ENCODE peak calls at places on chromosomes 3 and 15, in five cellular contexts. One of them, this sample, is unnamed.

GRCh38 chr3:134076816-134077215 is 47.1 kb upstream of the SLCO2A1 start:
- DNase-seq in brain microvascular endothelial cell: no peak
- DNase-seq in lung: no peak
- DNase-seq in progenitor cell of endocrine pancreas: no peak
- DNase-seq in omental fat pad: no peak
- DNase-seq in this sample: no peak

GRCh38 chr15:75844629-75845390 is 1.6 kb downstream of the UBE2Q2 start:
- DNase-seq in brain microvascular endothelial cell: no peak
- DNase-seq in lung: no peak
- DNase-seq in progenitor cell of endocrine pancreas: no peak
- DNase-seq in omental fat pad: no peak
- DNase-seq in this sample: no peak

GRCh38 chr15:57647791-57648130 is 56.1 kb downstream of the MYZAP start:
- DNase-seq in brain microvascular endothelial cell: peak; percentile 7
- DNase-seq in lung: no peak
- DNase-seq in progenitor cell of endocrine pancreas: no peak
- DNase-seq in omental fat pad: no peak
- DNase-seq in this sample: no peak

GRCh38 chr15:34619151-34619550 is 35.7 kb upstream of the GOLGA8B start:
- DNase-seq in brain microvascular endothelial cell: no peak
- DNase-seq in lung: no peak
- DNase-seq in progenitor cell of endocrine pancreas: no peak
- DNase-seq in omental fat pad: no peak
- DNase-seq in this sample: no peak

GRCh38 chr15:59410448-59410896 is 27.5 kb upstream of the FAM81A start:
- DNase-seq in brain microvascular endothelial cell: no peak
- DNase-seq in lung: no peak
- DNase-seq in progenitor cell of endocrine pancreas: no peak
- DNase-seq in omental fat pad: no peak
- DNase-seq in this sample: no peak

GRCh38 chr3:52784021-52784621 is 6.7 kb downstream of the ITIH1 start:
- DNase-seq in brain microvascular endothelial cell: no peak
- DNase-seq in lung: no peak
- DNase-seq in progenitor cell of endocrine pancreas: no peak
- DNase-seq in omental fat pad: no peak
- DNase-seq in this sample: no peak

GRCh38 chr3:46466871-46467403 is 2.2 kb upstream of the LTF start:
- DNase-seq in brain microvascular endothelial cell: no peak
- DNase-seq in lung: no peak
- DNase-seq in progenitor cell of endocrine pancreas: no peak
- DNase-seq in omental fat pad: no peak
- DNase-seq in this sample: no peak

GRCh38 chr3:160927620-160928019 is 171.6 kb downstream of the PPM1L start:
- DNase-seq in brain microvascular endothelial cell: no peak
- DNase-seq in lung: no peak
- DNase-seq in progenitor cell of endocrine pancreas: no peak
- DNase-seq in omental fat pad: no peak
- DNase-seq in this sample: no peak

GRCh38 chr15:41494922-41495735 is 1.5 kb downstream of the ITPKA start:
- DNase-seq in brain microvascular endothelial cell: no peak
- DNase-seq in lung: no peak
- DNase-seq in progenitor cell of endocrine pancreas: peak; percentile 38
- DNase-seq in omental fat pad: no peak
- DNase-seq in this sample: no peak

GRCh38 chr3:117346878-117347277 is 637.3 kb downstream of the TUSC7 start:
- DNase-seq in brain microvascular endothelial cell: no peak
- DNase-seq in lung: no peak
- DNase-seq in progenitor cell of endocrine pancreas: no peak
- DNase-seq in omental fat pad: no peak
- DNase-seq in this sample: no peak

GRCh38 chr3:66598168-66598567 is 97.3 kb upstream of the LRIG1 start:
- DNase-seq in brain microvascular endothelial cell: no peak
- DNase-seq in lung: no peak
- DNase-seq in progenitor cell of endocrine pancreas: no peak
- DNase-seq in omental fat pad: no peak
- DNase-seq in this sample: no peak

GRCh38 chr15:77783636-77784035 is 150.9 kb upstream of the LINGO1 start:
- DNase-seq in brain microvascular endothelial cell: no peak
- DNase-seq in lung: no peak
- DNase-seq in progenitor cell of endocrine pancreas: no peak
- DNase-seq in omental fat pad: no peak
- DNase-seq in this sample: no peak

GRCh38 chr3:37984596-37984995 is 6.0 kb upstream of the VILL start:
- DNase-seq in brain microvascular endothelial cell: no peak
- DNase-seq in lung: no peak
- DNase-seq in progenitor cell of endocrine pancreas: no peak
- DNase-seq in omental fat pad: no peak
- DNase-seq in this sample: no peak

GRCh38 chr15:80070840-80071239 is 11.4 kb downstream of the ZFAND6 start:
- DNase-seq in brain microvascular endothelial cell: no peak
- DNase-seq in lung: no peak
- DNase-seq in progenitor cell of endocrine pancreas: no peak
- DNase-seq in omental fat pad: no peak
- DNase-seq in this sample: no peak

GRCh38 chr15:90259524-90259923 is 5.9 kb upstream of the NGRN start:
- DNase-seq in brain microvascular endothelial cell: peak; percentile 55
- DNase-seq in lung: no peak
- DNase-seq in progenitor cell of endocrine pancreas: no peak
- DNase-seq in omental fat pad: no peak
- DNase-seq in this sample: no peak

GRCh38 chr3:30643763-30644462 is 37.5 kb downstream of the TGFBR2 start:
- DNase-seq in brain microvascular endothelial cell: no peak
- DNase-seq in lung: no peak
- DNase-seq in progenitor cell of endocrine pancreas: no peak
- DNase-seq in omental fat pad: no peak
- DNase-seq in this sample: no peak
- TF ChIP-seq CTCF in brain microvascular endothelial cell: no peak
- TF ChIP-seq CTCF in lung: no peak
- TF ChIP-seq CTCF in progenitor cell of endocrine pancreas: no peak
- TF ChIP-seq CTCF in omental fat pad: no peak
- TF ChIP-seq CTCF in this sample: no peak

DNA sequence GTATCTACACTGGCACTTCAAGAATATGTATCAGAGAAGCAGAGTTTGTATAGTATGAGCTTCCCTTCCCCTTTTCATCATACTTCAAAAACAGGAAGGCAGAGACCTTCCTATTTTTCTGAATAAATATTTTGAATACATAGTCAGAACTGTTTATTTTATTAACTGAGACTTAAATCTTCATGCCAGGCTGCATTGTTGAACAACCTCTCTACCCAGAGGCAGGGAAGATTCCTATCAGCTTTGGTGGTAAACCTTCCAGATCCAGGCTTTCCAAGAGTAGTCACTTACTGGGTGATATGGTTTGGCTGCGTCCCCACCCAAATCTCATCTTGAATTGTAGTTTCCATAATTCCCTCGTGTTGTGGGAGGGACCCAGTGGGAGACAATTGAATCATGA is 217.4 kb upstream of the ATP11B start:
- DNase-seq in brain microvascular endothelial cell: no peak
- DNase-seq in lung: no peak
- DNase-seq in progenitor cell of endocrine pancreas: no peak
- DNase-seq in omental fat pad: no peak
- DNase-seq in this sample: no peak
- TF ChIP-seq CTCF in brain microvascular endothelial cell: no peak
- TF ChIP-seq CTCF in lung: no peak
- TF ChIP-seq CTCF in progenitor cell of endocrine pancreas: no peak
- TF ChIP-seq CTCF in omental fat pad: no peak
- TF ChIP-seq CTCF in this sample: no peak

DNA sequence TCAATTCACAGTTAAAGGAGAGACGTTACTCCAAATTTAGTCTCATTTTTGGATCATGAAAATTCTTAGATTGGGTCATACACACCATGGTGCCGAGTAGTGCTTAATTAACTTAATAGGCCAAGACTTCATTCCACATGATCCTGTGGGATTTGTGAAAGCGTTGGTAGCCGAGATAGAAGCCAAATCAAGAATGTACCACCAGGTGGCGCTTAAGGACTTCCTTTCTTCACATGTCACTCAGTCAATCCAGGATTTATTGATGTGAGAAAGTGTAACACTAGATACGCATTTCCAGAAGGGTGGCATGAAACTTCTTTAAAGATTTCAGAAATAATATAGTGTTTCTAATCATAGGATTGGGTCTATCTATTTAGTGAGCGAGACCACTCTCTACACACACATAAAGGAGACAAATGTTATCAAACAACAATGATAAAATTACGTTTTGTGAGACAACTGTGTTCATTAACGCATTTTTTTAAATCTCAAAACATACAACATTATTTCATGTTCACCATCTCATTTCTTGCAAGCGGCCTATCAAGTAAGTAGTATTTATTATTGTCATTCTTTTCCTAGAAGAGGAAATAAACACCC is 436.1 kb downstream of the CHL1 start:
- DNase-seq in brain microvascular endothelial cell: peak; percentile 63
- DNase-seq in lung: peak; percentile 31
- DNase-seq in progenitor cell of endocrine pancreas: peak; percentile 49
- DNase-seq in omental fat pad: no peak
- DNase-seq in this sample: no peak
- TF ChIP-seq CTCF in brain microvascular endothelial cell: peak; percentile 80
- TF ChIP-seq CTCF in lung: no peak
- TF ChIP-seq CTCF in progenitor cell of endocrine pancreas: peak; percentile 93
- TF ChIP-seq CTCF in omental fat pad: no peak
- TF ChIP-seq CTCF in this sample: peak; percentile 91

GRCh38 chr15:94348084-94348483 is 116.7 kb downstream of the MCTP2 start:
- DNase-seq in brain microvascular endothelial cell: no peak
- DNase-seq in lung: no peak
- DNase-seq in progenitor cell of endocrine pancreas: no peak
- DNase-seq in omental fat pad: no peak
- DNase-seq in this sample: no peak

GRCh38 chr15:94351121-94351520 is 119.8 kb downstream of the MCTP2 start:
- DNase-seq in brain microvascular endothelial cell: no peak
- DNase-seq in lung: no peak
- DNase-seq in progenitor cell of endocrine pancreas: no peak
- DNase-seq in omental fat pad: no peak
- DNase-seq in this sample: no peak

DNA sequence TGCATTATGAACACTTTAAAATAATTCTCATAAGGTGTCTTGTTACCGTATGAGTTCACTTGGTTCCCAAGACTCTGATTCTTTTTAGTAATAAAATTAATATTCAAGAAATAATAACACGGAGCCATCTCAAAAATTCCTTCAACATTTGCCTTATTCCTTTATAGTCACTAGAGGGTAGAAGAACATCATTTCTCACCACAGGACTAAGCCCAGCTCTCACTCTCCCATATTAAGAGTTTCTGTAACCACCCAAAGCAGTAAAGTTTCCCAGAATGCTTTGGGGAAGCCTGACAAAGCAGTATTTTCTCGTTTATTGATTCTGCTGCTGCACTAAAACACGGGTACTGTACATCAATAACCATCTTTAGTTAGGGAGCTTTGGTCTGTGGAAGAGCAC is 114.9 kb downstream of the MCTP2 start:
- DNase-seq in brain microvascular endothelial cell: no peak
- DNase-seq in lung: no peak
- DNase-seq in progenitor cell of endocrine pancreas: no peak
- DNase-seq in omental fat pad: no peak
- DNase-seq in this sample: no peak
- TF ChIP-seq CTCF in brain microvascular endothelial cell: no peak
- TF ChIP-seq CTCF in lung: no peak
- TF ChIP-seq CTCF in progenitor cell of endocrine pancreas: no peak
- TF ChIP-seq CTCF in omental fat pad: no peak
- TF ChIP-seq CTCF in this sample: no peak

GRCh38 chr3:40779039-40779438 is 254.3 kb downstream of the ZNF621 start:
- DNase-seq in brain microvascular endothelial cell: no peak
- DNase-seq in lung: no peak
- DNase-seq in progenitor cell of endocrine pancreas: no peak
- DNase-seq in omental fat pad: no peak
- DNase-seq in this sample: no peak

GRCh38 chr3:40780341-40780800 is 255.6 kb downstream of the ZNF621 start:
- DNase-seq in brain microvascular endothelial cell: peak; percentile 47
- DNase-seq in lung: peak; percentile 69
- DNase-seq in progenitor cell of endocrine pancreas: no peak
- DNase-seq in omental fat pad: no peak
- DNase-seq in this sample: no peak

GRCh38 chr3:40780801-40781406 is 256.1 kb downstream of the ZNF621 start:
- DNase-seq in brain microvascular endothelial cell: peak; percentile 35
- DNase-seq in lung: no peak
- DNase-seq in progenitor cell of endocrine pancreas: no peak
- DNase-seq in omental fat pad: no peak
- DNase-seq in this sample: no peak

GRCh38 chr3:40782086-40782721 is 257.4 kb downstream of the ZNF621 start:
- DNase-seq in brain microvascular endothelial cell: no peak
- DNase-seq in lung: no peak
- DNase-seq in progenitor cell of endocrine pancreas: no peak
- DNase-seq in omental fat pad: no peak
- DNase-seq in this sample: no peak
- TF ChIP-seq CTCF in brain microvascular endothelial cell: peak; percentile 43
- TF ChIP-seq CTCF in lung: no peak
- TF ChIP-seq CTCF in progenitor cell of endocrine pancreas: peak; percentile 25
- TF ChIP-seq CTCF in omental fat pad: no peak
- TF ChIP-seq CTCF in this sample: no peak

DNA sequence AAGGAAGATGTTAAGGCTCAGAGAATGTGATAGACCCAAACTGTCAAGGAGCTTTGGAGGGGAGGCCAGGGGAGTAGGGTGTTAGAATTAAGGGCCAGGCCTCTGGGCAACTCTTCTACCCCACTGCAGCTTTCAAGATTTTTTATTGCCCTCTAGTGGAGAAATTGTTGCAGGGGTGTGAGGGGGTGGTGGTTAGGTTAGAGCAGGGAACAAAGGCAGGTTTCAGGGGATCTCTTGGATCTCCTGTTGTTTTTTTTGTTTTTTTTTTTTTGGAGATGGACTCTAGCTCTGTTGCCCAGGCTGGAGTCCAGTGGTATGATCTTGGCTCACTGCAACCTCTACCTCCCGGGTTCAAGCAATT is 1.4 kb upstream of the SEC13 start:
- DNase-seq in brain microvascular endothelial cell: no peak
- DNase-seq in lung: no peak
- DNase-seq in progenitor cell of endocrine pancreas: no peak
- DNase-seq in omental fat pad: no peak
- DNase-seq in this sample: no peak
- TF ChIP-seq CTCF in brain microvascular endothelial cell: peak; percentile 48
- TF ChIP-seq CTCF in lung: no peak
- TF ChIP-seq CTCF in progenitor cell of endocrine pancreas: peak; percentile 29
- TF ChIP-seq CTCF in omental fat pad: no peak
- TF ChIP-seq CTCF in this sample: peak; percentile 40